ENCODE peak calls at places on chromosomes 11 and 22, in five cellular contexts. V is HepG2, J is endothelial cell of umbilical vein, O is esophagus squamous epithelium, X is dorsolateral prefrontal cortex. B is an unnamed sample.

GRCh38 chr22:21642584-21643448 is 714 bp downstream of the SDF2L1 start:
- DNase-seq in O (no peak), X (no peak), J (peak), V (peak), B (peak)

GRCh38 chr11:30445056-30445455 is 122.2 kb downstream of the ARL14EP start:
- DNase-seq in X (no peak), O (no peak), V (no peak), J (no peak), B (no peak)

GRCh38 chr22:46262449-46263207 is 515 bp downstream of the PKDREJ start:
- DNase-seq in V (no peak), J (peak), X (no peak), O (no peak), B (peak)

GRCh38 chr11:12943276-12943675 is 65.8 kb upstream of the RASSF10 start:
- DNase-seq in O (no peak), V (no peak), J (no peak), X (no peak), B (no peak)

GRCh38 chr11:1335811-1336761 is 26.7 kb upstream of the TOLLIP start:
- DNase-seq in V (peak), O (no peak), X (no peak), J (no peak), B (peak)

GRCh38 chr11:124761301-124762021 is 629 bp downstream of the ESAM start:
- DNase-seq in X (no peak), O (no peak), V (no peak), J (peak), B (no peak)

GRCh38 chr11:12824281-12825041 is 150.2 kb downstream of the TEAD1 start:
- DNase-seq in X (no peak), O (no peak), V (peak), J (peak), B (peak)

GRCh38 chr22:26404851-26405357 is 24.2 kb upstream of the ASPHD2 start:
- DNase-seq in X (no peak), J (no peak), O (no peak), V (no peak), B (no peak)

GRCh38 chr11:76695767-76696166 is 25.2 kb upstream of the LRRC32 start:
- DNase-seq in V (no peak), X (no peak), J (no peak), O (no peak), B (no peak)

GRCh38 chr11:78011301-78011700 is 11.8 kb downstream of the KCTD14 start:
- DNase-seq in J (no peak), O (no peak), V (no peak), X (no peak), B (no peak)

GRCh38 chr22:25853078-25853477 is 111.1 kb downstream of the MYO18B start:
- DNase-seq in J (no peak), V (no peak), X (no peak), O (no peak), B (no peak)

GRCh38 chr22:39534591-39535301 is 2.2 kb upstream of the RPS19BP1 start:
- DNase-seq in J (peak), V (peak), O (no peak), X (peak), B (peak)

GRCh38 chr11:15367695-15368094 is 253.0 kb downstream of the INSC start:
- DNase-seq in X (no peak), J (no peak), V (no peak), O (no peak), B (no peak)

GRCh38 chr22:41571786-41572185 is 11.0 kb downstream of the CSDC2 start:
- DNase-seq in X (no peak), O (no peak), J (no peak), V (no peak), B (no peak)

GRCh38 chr22:40411506-40411861 is 41.1 kb downstream of the SGSM3 start:
- DNase-seq in X (no peak), V (no peak), J (no peak), O (no peak), B (no peak)

GRCh38 chr22:26786398-26786797 is 129.0 kb downstream of the MIAT start:
- DNase-seq in V (no peak), J (no peak), X (no peak), O (no peak), B (no peak)

GRCh38 chr22:41501209-41501608 is 32.3 kb downstream of the ACO2 start:
- DNase-seq in V (peak), J (peak), O (no peak), X (no peak), B (no peak)

GRCh38 chr11:68659158-68659921 is 25.0 kb upstream of the GAL start:
- DNase-seq in O (no peak), V (peak), J (peak), X (no peak), B (no peak)

GRCh38 chr11:128291043-128291442 is 296.3 kb downstream of the ETS1 start:
- DNase-seq in O (no peak), V (no peak), X (no peak), J (no peak), B (no peak)

GRCh38 chr22:42814215-42814614 is 42.9 kb downstream of the ARFGAP3 start:
- DNase-seq in O (no peak), V (peak), X (no peak), J (peak), B (no peak)

GRCh38 chr22:20805972-20806471 is 32.1 kb downstream of the SERPIND1 start:
- DNase-seq in O (no peak), V (no peak), J (no peak), X (no peak), B (no peak)

GRCh38 chr11:563066-563811 is 2.5 kb downstream of the RASSF7 start:
- DNase-seq in X (no peak), V (no peak), O (no peak), J (no peak), B (no peak)

GRCh38 chr22:43889366-43890253 is 2.2 kb downstream of the PNPLA5 start:
- DNase-seq in V (no peak), J (no peak), O (no peak), X (no peak), B (no peak)

GRCh38 chr11:32817843-32818183 is 11.9 kb upstream of the PRRG4 start:
- DNase-seq in X (no peak), V (no peak), J (no peak), O (no peak), B (no peak)

GRCh38 chr11:1888811-1889526 is 2.7 kb downstream of the PRR33 start:
- DNase-seq in J (no peak), O (no peak), V (no peak), X (peak), B (no peak)

GRCh38 chr11:34197256-34197655 is 91.8 kb downstream of the NAT10 start:
- DNase-seq in X (no peak), V (no peak), J (no peak), O (no peak), B (no peak)

GRCh38 chr11:61111786-61112517 is 9.7 kb downstream of the CD5 start:
- DNase-seq in X (no peak), V (no peak), J (no peak), O (no peak), B (no peak)

GRCh38 chr22:23102776-23103175 is 32.5 kb downstream of the GNAZ start:
- DNase-seq in J (no peak), X (no peak), V (no peak), O (no peak), B (no peak)

GRCh38 chr22:44693145-44693544 is 8.9 kb upstream of the PRR5 start:
- DNase-seq in X (no peak), J (no peak), V (no peak), O (no peak), B (no peak)

GRCh38 chr22:39994566-39995345 is at the start of gene FAM83F:
- DNase-seq in V (no peak), O (no peak), J (no peak), X (no peak), B (peak)

GRCh38 chr11:11016123-11016522 is 158.3 kb upstream of the ZBED5 start:
- DNase-seq in V (no peak), J (no peak), X (no peak), O (no peak), B (no peak)

GRCh38 chr11:94895971-94896370 is 77.4 kb downstream of the CWC15 start:
- DNase-seq in V (no peak), X (no peak), J (peak), O (no peak), B (no peak)

GRCh38 chr11:75463106-75463774 is 30.2 kb upstream of the KLHL35 start:
- DNase-seq in X (no peak), J (peak), O (no peak), V (no peak), B (no peak)

GRCh38 chr11:59997800-59998199 is 19.2 kb upstream of the OOSP4B start:
- DNase-seq in V (no peak), J (no peak), X (no peak), O (no peak), B (no peak)

GRCh38 chr11:114400974-114401223 is 433 bp downstream of the RBM7 start:
- DNase-seq in O (no peak), J (no peak), X (no peak), V (no peak), B (no peak)

GRCh38 chr11:114398303-114398920 is 1.9 kb downstream of the C11orf71 start:
- DNase-seq in X (no peak), J (no peak), V (no peak), O (no peak), B (no peak)

GRCh38 chr11:114399903-114400221 is 449 bp downstream of the C11orf71 start:
- DNase-seq in J (no peak), O (no peak), X (no peak), V (peak), B (no peak)

GRCh38 chr11:114399490-114399889 is 821 bp downstream of the C11orf71 start:
- DNase-seq in O (no peak), J (no peak), V (peak), X (no peak), B (peak)

DNA sequence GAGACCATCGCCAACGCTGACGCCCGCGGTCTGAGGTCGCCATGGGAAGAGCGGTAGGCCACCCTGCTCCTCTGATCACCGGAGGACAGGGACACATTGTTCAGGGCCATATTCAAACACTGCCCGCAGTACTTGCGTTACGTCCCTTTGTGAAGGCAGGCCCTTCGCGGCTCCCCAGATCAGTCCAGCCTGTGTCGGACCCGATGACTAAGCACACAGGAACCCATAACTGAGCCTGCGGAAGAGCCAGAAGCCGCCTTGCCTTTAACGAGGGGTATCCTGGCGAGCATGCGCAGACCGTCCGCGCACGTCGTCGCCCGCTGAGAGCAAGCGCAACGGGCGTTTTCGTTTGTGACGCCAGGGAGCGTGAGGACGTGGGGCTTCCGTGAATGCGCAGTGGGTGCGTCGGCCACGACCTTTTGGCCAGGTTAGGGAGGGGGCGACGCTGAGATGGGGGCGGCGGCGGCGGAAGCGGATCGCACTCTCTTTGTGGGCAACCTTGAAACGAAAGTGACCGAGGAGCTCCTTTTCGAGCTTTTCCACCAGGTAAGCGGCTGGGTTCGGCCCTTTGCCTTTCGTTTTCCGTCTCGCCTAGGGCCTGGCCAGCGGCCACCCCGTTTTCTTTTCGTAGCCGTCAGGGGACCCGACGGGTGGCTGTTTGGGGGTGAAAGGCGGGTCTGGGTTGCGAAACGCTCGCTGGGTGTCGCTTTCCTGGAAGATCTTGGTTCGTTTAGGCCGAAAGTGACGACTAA is at the start of the genes C11orf71 and RBM7:
- DNase-seq in J (peak), O (peak), X (peak), V (peak), B (peak)
- TF ChIP-seq CTCF in J (no peak), O (no peak), X (no peak), V (peak), B (no peak)

GRCh38 chr11:44927174-44927661 is 23.5 kb downstream of the TP53I11 start:
- DNase-seq in O (no peak), X (peak), J (peak), V (peak), B (peak)
- TF ChIP-seq CTCF in O (peak), X (peak), J (peak), V (peak), B (peak)

DNA sequence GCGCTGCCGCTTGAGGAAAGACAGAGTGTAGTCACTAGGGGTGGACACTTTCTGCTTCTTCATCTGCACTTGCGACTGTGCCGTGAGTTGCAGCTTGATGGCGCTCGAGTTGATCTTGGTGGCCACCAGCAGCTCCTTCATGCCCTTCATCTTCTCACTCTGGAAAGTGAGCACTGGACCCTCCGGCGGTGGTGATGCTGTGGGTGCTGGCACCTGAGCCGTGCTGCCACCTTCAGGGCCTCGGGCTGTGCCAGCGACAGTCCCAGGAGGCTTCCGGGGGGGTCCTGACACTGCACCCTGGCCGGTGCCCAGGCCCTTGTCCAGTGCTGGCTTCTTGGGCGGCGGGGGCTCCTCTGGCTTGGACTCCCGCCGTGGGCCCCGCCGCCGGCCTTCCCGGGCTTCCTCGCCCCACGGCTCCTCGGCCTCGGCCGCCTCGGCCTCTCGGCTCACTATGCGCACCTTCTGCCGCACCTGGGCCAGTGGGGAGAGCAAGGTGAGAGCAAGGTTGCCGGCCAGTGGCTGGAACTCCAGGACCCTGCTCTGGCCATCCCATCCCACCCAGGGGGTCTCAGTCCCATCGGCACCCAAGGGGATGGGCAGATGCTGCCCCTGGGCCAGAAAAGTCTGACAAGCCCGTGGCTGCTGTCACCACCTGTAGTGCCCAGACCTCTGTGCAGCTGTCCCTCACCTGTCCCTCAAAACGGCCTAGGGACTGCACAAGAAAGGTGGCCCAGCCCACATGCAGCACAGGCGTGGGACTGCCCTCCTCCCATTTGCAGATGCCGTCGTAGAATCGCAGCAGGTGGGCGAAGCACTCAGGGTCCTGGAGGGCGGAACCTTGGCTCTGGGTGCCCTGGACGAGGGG is 1.6 kb upstream of the MAP4K2 start:
- DNase-seq in X (no peak), V (no peak), J (no peak), O (no peak), B (no peak)
- TF ChIP-seq CTCF in X (no peak), V (no peak), J (no peak), O (no peak), B (no peak)

DNA sequence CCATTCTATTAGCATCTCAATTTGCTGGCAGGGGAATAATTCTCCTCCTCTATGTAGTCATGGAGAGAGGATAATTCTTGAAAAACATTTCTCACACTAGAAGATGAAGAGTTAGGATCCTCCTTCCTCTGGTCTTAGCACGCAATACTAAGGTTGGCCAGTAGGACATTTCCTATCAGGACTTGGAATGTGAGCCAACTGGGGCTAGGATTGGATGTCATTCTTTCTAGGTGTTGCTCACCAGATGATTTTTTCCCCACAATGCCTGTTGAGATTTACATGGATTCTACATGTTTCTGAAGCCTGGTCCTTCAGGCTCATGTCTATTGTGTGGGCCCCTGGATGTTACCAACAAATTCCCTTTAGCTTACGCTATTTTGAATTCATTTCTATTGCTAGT is 28.0 kb downstream of the SLN start:
- DNase-seq in O (no peak), J (no peak), V (no peak), X (no peak), B (no peak)
- TF ChIP-seq CTCF in O (no peak), J (peak), V (no peak), X (peak), B (no peak)

GRCh38 chr11:67059671-67060070 is 3.0 kb downstream of the RHOD start:
- DNase-seq in X (no peak), J (no peak), O (no peak), V (no peak), B (no peak)

GRCh38 chr11:67057410-67057757 is 737 bp downstream of the RHOD start:
- DNase-seq in V (no peak), J (no peak), O (no peak), X (no peak), B (no peak)

GRCh38 chr11:67062526-67063373 is 6.1 kb downstream of the RHOD start:
- DNase-seq in X (no peak), O (no peak), J (no peak), V (no peak), B (no peak)

GRCh38 chr11:67058506-67058905 is 1.9 kb downstream of the RHOD start:
- DNase-seq in V (no peak), J (no peak), O (no peak), X (no peak), B (no peak)

GRCh38 chr11:67060111-67060522 is 3.5 kb downstream of the RHOD start:
- DNase-seq in O (no peak), X (no peak), V (no peak), J (no peak), B (no peak)
- TF ChIP-seq CTCF in O (no peak), X (no peak), V (peak), J (no peak), B (no peak)

DNA sequence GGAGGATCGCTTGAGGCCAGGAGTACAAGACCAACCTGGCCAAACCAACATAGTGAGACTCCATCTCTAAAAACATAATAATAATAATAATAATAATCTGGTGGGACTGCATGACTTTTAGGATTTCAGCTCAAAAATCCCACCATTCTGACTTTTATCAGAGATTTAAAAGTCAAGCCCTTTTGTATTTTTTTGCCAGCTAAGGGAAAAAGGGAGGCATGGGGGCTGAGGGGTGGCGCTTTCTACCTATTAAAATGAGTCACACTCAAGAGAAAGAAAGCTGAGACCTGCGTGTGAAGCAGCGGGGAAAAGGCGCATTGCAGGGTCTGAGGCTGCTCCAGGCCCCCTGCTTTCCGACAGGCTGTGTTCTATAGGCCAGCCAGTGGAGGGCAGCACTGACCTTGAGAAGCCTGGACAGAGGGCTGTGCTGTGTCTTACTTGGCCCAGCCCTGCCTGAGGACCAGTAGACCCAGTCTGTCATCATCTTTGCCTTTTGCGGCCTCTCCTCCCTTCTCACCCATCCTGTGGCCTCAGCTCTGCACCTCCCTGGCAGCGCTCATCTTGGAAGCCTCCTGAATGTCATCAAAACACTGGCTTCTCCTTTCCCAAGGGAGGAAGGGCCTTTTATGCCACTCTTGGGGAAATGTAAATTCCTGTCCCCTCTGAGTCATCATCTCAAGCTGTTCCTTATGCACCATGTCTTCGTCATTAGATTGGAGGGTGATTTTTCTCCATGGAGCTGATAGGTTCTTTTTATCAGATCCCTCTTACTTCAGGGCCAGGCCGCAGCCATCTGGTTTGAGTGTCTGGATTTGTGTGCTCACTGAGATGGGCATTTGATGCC is 12.7 kb upstream of the MAPK8IP1 start:
- DNase-seq in V (peak), O (no peak), J (peak), X (peak), B (no peak)
- TF ChIP-seq CTCF in V (peak), O (no peak), J (peak), X (peak), B (peak)

GRCh38 chr22:37492428-37493344 is 6.5 kb upstream of the MFNG start:
- DNase-seq in X (no peak), J (peak), O (no peak), V (no peak), B (peak)
- TF ChIP-seq CTCF in X (no peak), J (peak), O (no peak), V (peak), B (peak)

GRCh38 chr22:28802595-28803087 is 2.3 kb upstream of the XBP1 start:
- DNase-seq in O (no peak), V (peak), J (no peak), X (no peak), B (no peak)
- TF ChIP-seq CTCF in O (no peak), V (no peak), J (no peak), X (no peak), B (peak)

GRCh38 chr11:101158119-101158518 is 28.5 kb upstream of the PGR start:
- DNase-seq in X (no peak), V (no peak), O (no peak), J (no peak), B (no peak)
- TF ChIP-seq CTCF in X (no peak), V (no peak), O (no peak), J (no peak), B (no peak)